ENCODE peak calls at places on chromosomes 13 and 19, in nine cellular contexts. Y is prostate gland, S is breast epithelium, T is GM12892, U is transverse colon, H is suprapubic skin, D is endothelial cell of umbilical vein, E is upper lobe of left lung, K is HCT116. X is an unnamed sample.

GRCh38 chr19:57239982-57240310 is 486 bp upstream of the ZNF805 start:
- DNase-seq in K (no peak), T (no peak), S (no peak), Y (no peak), E (no peak), D (no peak), U (no peak), H (no peak), X (no peak)

GRCh38 chr19:55041244-55041626 is 3.2 kb upstream of the GP6 start:
- DNase-seq in Y (no peak), U (no peak), K (no peak), H (no peak), S (no peak), T (no peak), D (no peak), E (no peak), X (no peak)

GRCh38 chr13:87884874-87885273 is 213.7 kb downstream of the SLITRK5 start:
- DNase-seq in T (no peak), H (no peak), D (no peak), S (no peak), E (no peak), U (no peak), Y (no peak), K (no peak), X (no peak)

GRCh38 chr13:23428183-23428528 is 5.3 kb downstream of the SACS start:
- DNase-seq in E (no peak), S (no peak), D (peak; percentile 68), K (no peak), U (no peak), Y (no peak), T (no peak), H (no peak), X (no peak)

GRCh38 chr13:111429064-111429558 is 108.7 kb downstream of the TEX29 start:
- DNase-seq in Y (no peak), K (peak; percentile 58), D (peak; percentile 27), U (peak; percentile 43), T (no peak), H (no peak), S (no peak), E (no peak), X (no peak)

GRCh38 chr13:97141564-97142005 is 80.5 kb upstream of the MBNL2 start:
- DNase-seq in Y (peak; percentile 45), T (no peak), K (peak; percentile 90), H (peak; percentile 65), D (peak; percentile 87), S (peak; percentile 61), E (peak; percentile 76), U (peak; percentile 88), X (peak; percentile 56)

GRCh38 chr13:64075543-64076271 is 2660.1 kb upstream of the PCDH20 start:
- DNase-seq in U (no peak), H (no peak), K (no peak), S (no peak), D (no peak), Y (no peak), E (no peak), T (no peak), X (peak; percentile 18)

GRCh38 chr19:47601180-47601904 is 7.6 kb upstream of the BICRA start:
- DNase-seq in U (peak; percentile 84), S (no peak), H (no peak), E (no peak), D (no peak), Y (no peak), K (no peak), T (no peak), X (peak; percentile 50)

GRCh38 chr19:776549-776948 is 20.7 kb upstream of the PTBP1 start:
- DNase-seq in H (no peak), T (no peak), Y (no peak), K (no peak), S (no peak), U (no peak), D (no peak), E (no peak), X (no peak)

GRCh38 chr13:106373304-106373988 is 162.0 kb downstream of the EFNB2 start:
- DNase-seq in K (no peak), E (no peak), D (no peak), U (no peak), T (no peak), Y (no peak), H (no peak), S (no peak), X (no peak)

GRCh38 chr13:100513987-100514670 is 74.5 kb downstream of the GGACT start:
- DNase-seq in S (no peak), U (no peak), T (no peak), K (no peak), E (no peak), H (no peak), Y (no peak), D (no peak), X (no peak)

GRCh38 chr13:113851826-113852535 is 11.9 kb downstream of the GAS6 start:
- DNase-seq in E (no peak), K (no peak), S (no peak), T (peak; percentile 9), Y (no peak), D (no peak), U (no peak), H (peak; percentile 17), X (no peak)

GRCh38 chr13:99310382-99311031 is 3.3 kb upstream of the GPR183 start:
- DNase-seq in D (peak; percentile 16), H (no peak), U (no peak), E (no peak), T (no peak), K (no peak), S (no peak), Y (no peak), X (no peak)

GRCh38 chr13:95243207-95243606 is 58.0 kb downstream of the ABCC4 start:
- DNase-seq in T (no peak), H (no peak), U (no peak), Y (no peak), D (no peak), E (no peak), S (no peak), K (no peak), X (no peak)

GRCh38 chr19:42092350-42092749 is 16.4 kb downstream of the ZNF574 start:
- DNase-seq in D (peak; percentile 92), K (no peak), T (no peak), U (peak; percentile 65), S (no peak), Y (no peak), E (no peak), H (no peak), X (peak; percentile 45)

GRCh38 chr13:107211073-107211472 is 643.1 kb upstream of the ARGLU1 start:
- DNase-seq in U (peak; percentile 78), S (peak; percentile 52), K (peak; percentile 22), T (peak; percentile 10), E (peak; percentile 66), H (peak; percentile 74), Y (peak; percentile 49), D (peak; percentile 92), X (peak; percentile 80)

GRCh38 chr19:3366761-3367571 is 583 bp downstream of the NFIC start:
- DNase-seq in Y (peak; percentile 63), H (no peak), E (peak; percentile 62), D (peak; percentile 42), U (peak; percentile 54), T (peak; percentile 57), K (no peak), S (no peak), X (no peak)
- TF ChIP-seq POLR2A in Y (peak; percentile 39), H (no peak), E (no peak), D (no peak), U (peak; percentile 33), T (no peak), K (no peak), S (no peak), X (no peak)

GRCh38 chr19:21362291-21362690 is 3.5 kb downstream of the ZNF738 start:
- DNase-seq in D (no peak), E (no peak), T (no peak), K (no peak), H (no peak), S (no peak), Y (no peak), U (no peak), X (no peak)
- TF ChIP-seq POLR2AphosphoS5 in D (no peak), E (no peak), T (no peak), K (no peak), H (no peak), S (no peak), Y (no peak), U (no peak), X (no peak)

GRCh38 chr19:8075158-8076086 is 22.9 kb downstream of the CCL25 start:
- DNase-seq in S (no peak), D (no peak), U (no peak), K (no peak), Y (no peak), T (no peak), E (no peak), H (no peak), X (no peak)
- TF ChIP-seq POLR2A in S (no peak), D (no peak), U (no peak), K (no peak), Y (no peak), T (no peak), E (no peak), H (no peak), X (no peak)

DNA sequence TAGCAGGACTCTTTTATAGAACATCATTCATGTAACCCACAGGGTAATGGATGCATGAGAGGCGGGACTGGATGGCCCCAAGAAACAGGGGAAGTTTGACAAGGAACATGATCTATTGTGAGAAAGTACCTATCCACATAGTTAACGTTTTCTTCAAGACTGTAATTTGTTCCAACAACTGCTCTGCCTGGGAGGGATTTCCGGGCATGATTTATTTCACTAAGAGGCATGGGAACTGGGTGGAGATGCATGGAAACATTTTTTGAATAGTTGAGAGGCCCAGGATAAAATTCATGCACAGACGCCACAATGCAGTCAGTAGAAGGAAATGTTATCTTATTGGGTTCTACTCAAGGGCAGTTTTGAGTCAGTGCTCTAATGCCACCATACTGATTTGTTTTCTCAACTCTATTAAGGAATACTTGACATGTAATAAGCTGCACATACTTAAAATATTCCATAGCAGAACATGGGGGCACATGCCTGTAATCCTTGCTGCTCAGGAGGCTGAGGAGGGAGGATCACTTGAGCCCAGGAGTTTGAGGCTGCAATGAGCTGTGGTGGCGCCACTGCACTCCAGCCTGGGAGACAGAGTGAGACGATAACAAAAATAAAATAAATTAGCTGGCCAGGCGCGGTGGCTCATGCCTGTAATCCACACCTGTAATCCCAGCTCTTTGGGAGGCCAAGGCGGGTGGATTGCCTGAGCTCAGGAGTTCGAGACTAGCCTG is 9.9 kb upstream of the ATG4D start:
- DNase-seq in H (no peak), E (no peak), Y (no peak), S (no peak), U (no peak), T (no peak), K (no peak), D (peak; percentile 7), X (no peak)
- TF ChIP-seq POLR2AphosphoS5 in H (no peak), E (no peak), Y (peak; percentile 61), S (no peak), U (no peak), T (no peak), K (no peak), D (no peak), X (no peak)

DNA sequence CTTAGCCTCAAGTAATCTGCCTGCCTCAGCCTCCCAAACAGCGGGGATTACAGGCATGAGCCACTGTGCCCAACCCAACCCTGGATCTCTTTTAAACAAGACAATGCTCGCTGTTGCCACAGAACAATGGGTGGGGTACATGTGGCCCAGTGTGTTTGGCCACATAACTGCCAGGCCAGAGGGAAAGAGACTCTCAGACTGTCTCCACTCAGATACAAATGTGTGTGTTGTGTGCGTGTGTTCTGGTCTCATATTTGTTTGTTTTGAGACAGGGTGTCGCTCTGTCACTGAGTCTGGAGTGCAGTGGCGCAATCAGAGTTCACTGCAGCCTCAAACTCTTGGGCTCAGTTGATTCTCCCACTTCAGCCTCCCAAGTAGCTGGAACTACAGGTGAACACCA is 25.8 kb downstream of the LDLR start:
- DNase-seq in K (no peak), E (no peak), T (no peak), D (no peak), Y (no peak), S (no peak), H (no peak), U (no peak), X (no peak)
- TF ChIP-seq POLR2A in K (no peak), E (no peak), T (no peak), D (no peak), Y (no peak), S (no peak), H (no peak), U (no peak), X (no peak)